ENCODE peak calls at places on chromosomes 4 and X, in five cellular contexts. Q, J, H, K and M are unnamed samples.
A peak's percentile ranks its signal among the peaks of the same experiment; 100 is the strongest.

GRCh38 chrX:39760930-39761329 is 336.8 kb downstream of the BCOR start:
- DNase-seq in J (no peak), H (no peak), Q (no peak), K (no peak), M (no peak)

GRCh38 chr4:2141762-2142520 is 82.8 kb downstream of the NAT8L start:
- DNase-seq in Q (no peak), J (no peak), H (no peak), K (no peak), M (no peak)

GRCh38 chr4:130712038-130712437 is 1616.1 kb downstream of the C4orf33 start:
- DNase-seq in H (no peak), Q (no peak), J (peak; percentile 84), K (no peak), M (no peak)

GRCh38 chrX:72351606-72352338 is 46.1 kb upstream of the CITED1 start:
- DNase-seq in H (peak; percentile 9), K (no peak), J (no peak), Q (no peak), M (peak; percentile 53)

GRCh38 chrX:35617836-35618235 is 180.3 kb upstream of the MAGEB16 start:
- DNase-seq in K (no peak), Q (no peak), J (no peak), H (no peak), M (no peak)

GRCh38 chrX:136936183-136936549 is 55.6 kb upstream of the RBMX start:
- DNase-seq in K (no peak), Q (no peak), H (no peak), J (no peak), M (no peak)

GRCh38 chr4:56908206-56909082 is 744 bp downstream of the REST start:
- DNase-seq in Q (peak; percentile 29), K (peak; percentile 73), J (peak; percentile 57), H (peak; percentile 88), M (peak; percentile 92)

GRCh38 chrX:41381685-41382084 is 47.7 kb downstream of the DDX3X start:
- DNase-seq in H (peak; percentile 67), Q (no peak), J (peak; percentile 83), K (peak; percentile 73), M (peak; percentile 68)

GRCh38 chr4:73741140-73741749 is 876 bp downstream of the CXCL8 start:
- DNase-seq in H (no peak), J (peak; percentile 27), Q (no peak), K (no peak), M (no peak)

GRCh38 chr4:40865696-40866095 is 115.9 kb downstream of the NSUN7 start:
- DNase-seq in K (no peak), Q (no peak), J (no peak), H (no peak), M (no peak)

GRCh38 chr4:185383451-185383850 is 12.3 kb downstream of the LRP2BP start:
- DNase-seq in H (no peak), Q (no peak), K (peak; percentile 58), J (peak; percentile 62), M (no peak)

GRCh38 chr4:165378763-165379631 is at the start of gene CPE:
- DNase-seq in J (peak; percentile 78), Q (peak; percentile 66), H (peak; percentile 93), K (peak; percentile 79), M (peak; percentile 92)

GRCh38 chrX:856901-857300 is 226.3 kb downstream of the SHOX start:
- DNase-seq in H (no peak), J (no peak), K (no peak), Q (no peak), M (no peak)

GRCh38 chr4:110198472-110199419 is at the start of gene ELOVL6:
- DNase-seq in K (peak; percentile 58), H (peak; percentile 85), Q (peak; percentile 52), J (peak; percentile 74), M (peak; percentile 84)

GRCh38 chr4:151806511-151806927 is 45.7 kb upstream of the GATB start:
- DNase-seq in Q (no peak), H (no peak), J (peak; percentile 12), K (no peak), M (peak; percentile 84)

GRCh38 chr4:148022975-148023374 is 291.1 kb downstream of the ARHGAP10 start:
- DNase-seq in K (no peak), J (no peak), H (no peak), Q (no peak), M (peak; percentile 21)

DNA sequence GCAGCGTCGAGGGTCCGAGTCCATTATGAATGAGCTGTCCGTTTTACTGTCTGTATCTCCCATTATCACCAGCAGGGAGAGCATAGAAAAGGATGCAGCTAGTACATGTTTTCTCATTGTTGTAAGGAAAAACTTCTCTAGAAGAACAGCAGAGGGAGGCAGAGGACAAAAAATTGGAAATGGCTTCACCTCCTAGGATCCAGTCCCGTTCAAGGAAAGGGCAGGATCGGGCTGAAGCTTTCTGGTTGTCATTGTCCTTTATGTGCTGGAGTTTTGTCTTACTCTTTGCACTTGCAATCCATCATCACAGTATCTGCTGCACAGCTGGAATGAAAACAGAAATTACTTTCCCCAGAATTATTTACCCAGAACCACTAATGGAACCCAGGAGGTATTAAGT is 14.7 kb downstream of the NDP start:
- DNase-seq in J (peak; percentile 68), Q (no peak), K (no peak), H (peak; percentile 72), M (peak; percentile 73)
- H3K4me3 ChIP-seq in J (no peak overlapping the region), Q (no peak overlapping the region), K (no peak overlapping the region), H (no peak overlapping the region), M (no peak overlapping the region)

GRCh38 chrX:12304261-12304660 is 166.0 kb downstream of the FRMPD4 start:
- DNase-seq in K (no peak), Q (no peak), H (no peak), J (no peak), M (peak; percentile 10)

GRCh38 chrX:12308420-12308819 is 170.1 kb downstream of the FRMPD4 start:
- DNase-seq in Q (no peak), H (no peak), J (no peak), K (no peak), M (no peak)

GRCh38 chrX:12309733-12310054 is 171.4 kb downstream of the FRMPD4 start:
- DNase-seq in K (no peak), Q (no peak), H (no peak), J (no peak), M (no peak)

GRCh38 chrX:12307961-12308360 is 169.7 kb downstream of the FRMPD4 start:
- DNase-seq in J (no peak), K (no peak), H (no peak), Q (no peak), M (no peak)

GRCh38 chrX:12309040-12309732 is 170.9 kb downstream of the FRMPD4 start:
- DNase-seq in J (no peak), K (no peak), H (no peak), Q (no peak), M (no peak)
- H3K27me3 ChIP-seq in J (no peaks in the 10 kb centered on the region), K (no peaks in the 10 kb centered on the region), H (no peaks in the 10 kb centered on the region), Q (peaks cover 4% of the 10 kb centered on the region), M (no peaks in the 10 kb centered on the region)

DNA sequence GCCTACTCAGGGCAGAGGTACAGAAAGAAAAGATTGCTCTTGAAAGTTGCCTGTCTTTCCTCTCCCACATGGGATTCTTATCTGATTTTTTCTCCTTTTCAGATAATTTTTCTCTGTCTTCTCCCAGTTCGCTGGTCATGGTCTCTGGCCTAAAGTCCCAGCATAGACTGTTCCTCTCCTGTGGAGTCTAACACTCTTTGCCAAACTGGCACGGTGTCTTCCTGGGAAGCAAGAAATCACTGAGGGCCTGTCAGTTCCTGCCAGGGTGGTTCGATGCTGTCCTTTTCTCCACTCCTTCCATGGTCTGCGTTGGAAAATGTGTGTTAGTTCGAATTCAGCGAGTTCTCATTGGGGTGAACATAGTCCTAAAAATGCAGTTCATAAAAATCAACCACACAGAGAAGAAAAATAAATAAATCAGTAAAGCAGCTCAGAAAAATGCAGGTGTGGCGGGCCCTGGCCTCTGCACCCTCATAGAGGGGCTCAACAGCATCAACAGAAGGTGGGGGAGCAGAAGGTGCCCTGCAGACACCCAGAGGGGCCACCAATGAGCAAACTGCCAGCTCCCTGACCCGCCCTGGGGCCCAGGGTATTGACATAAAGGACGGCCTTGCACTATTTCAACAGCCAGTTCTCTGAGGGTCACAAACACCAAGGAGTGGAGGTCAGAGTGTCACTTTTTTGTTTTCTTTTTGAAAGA is 2.1 kb downstream of the RGN start:
- DNase-seq in H (no peak), J (no peak), K (no peak), Q (no peak), M (no peak)
- H3K4me3 ChIP-seq in H (no peak overlapping the region), J (no peak overlapping the region), K (no peak overlapping the region), Q (no peak overlapping the region), M (no peak overlapping the region)

GRCh38 chr4:27089186-27089585 is 228.5 kb downstream of the STIM2 start:
- DNase-seq in Q (no peak), K (no peak), H (no peak), J (no peak), M (no peak)
- H3K27me3 ChIP-seq in Q (no peaks in the 10 kb centered on the region), K (no peaks in the 10 kb centered on the region), H (peaks cover 38% of the 10 kb centered on the region), J (peaks cover 3% of the 10 kb centered on the region), M (peaks cover 28% of the 10 kb centered on the region)